ENCODE peak calls at places on chromosomes 13 and 19, in nine cellular contexts. One of them, this sample, is unnamed.

GRCh38 chr19:14383898-14384669 is 2.8 kb downstream of the ADGRE5 start:
- DNase-seq in endothelial cell of umbilical vein: no peak
- DNase-seq in body of pancreas: peak; percentile 45
- DNase-seq in fibroblast of lung: peak; percentile 49
- DNase-seq in cardiac muscle cell: no peak
- DNase-seq in foreskin keratinocyte: no peak
- DNase-seq in gastrocnemius medialis: peak; percentile 47
- DNase-seq in HCT116: no peak
- DNase-seq in ascending aorta: no peak
- DNase-seq in this sample: no peak

GRCh38 chr13:64688893-64689677 is 2541.1 kb downstream of the PCDH9 start:
- DNase-seq in endothelial cell of umbilical vein: no peak
- DNase-seq in body of pancreas: no peak
- DNase-seq in fibroblast of lung: peak; percentile 36
- DNase-seq in cardiac muscle cell: no peak
- DNase-seq in foreskin keratinocyte: peak; percentile 94
- DNase-seq in gastrocnemius medialis: no peak
- DNase-seq in HCT116: no peak
- DNase-seq in ascending aorta: no peak
- DNase-seq in this sample: no peak

GRCh38 chr13:94435604-94436226 is 43.8 kb downstream of the DCT start:
- DNase-seq in endothelial cell of umbilical vein: peak; percentile 43
- DNase-seq in body of pancreas: no peak
- DNase-seq in fibroblast of lung: peak; percentile 80
- DNase-seq in cardiac muscle cell: peak; percentile 57
- DNase-seq in foreskin keratinocyte: peak; percentile 39
- DNase-seq in gastrocnemius medialis: no peak
- DNase-seq in HCT116: peak; percentile 34
- DNase-seq in ascending aorta: no peak
- DNase-seq in this sample: no peak

GRCh38 chr13:79548886-79549285 is 67.9 kb downstream of the NDFIP2 start:
- DNase-seq in endothelial cell of umbilical vein: peak; percentile 50
- DNase-seq in body of pancreas: no peak
- DNase-seq in fibroblast of lung: peak; percentile 47
- DNase-seq in cardiac muscle cell: no peak
- DNase-seq in foreskin keratinocyte: peak; percentile 30
- DNase-seq in gastrocnemius medialis: no peak
- DNase-seq in HCT116: no peak
- DNase-seq in ascending aorta: no peak
- DNase-seq in this sample: no peak

GRCh38 chr13:32001392-32001768 is 30.2 kb upstream of the FRY start:
- DNase-seq in endothelial cell of umbilical vein: peak; percentile 46
- DNase-seq in body of pancreas: peak; percentile 79
- DNase-seq in fibroblast of lung: peak; percentile 54
- DNase-seq in cardiac muscle cell: peak; percentile 32
- DNase-seq in foreskin keratinocyte: peak; percentile 44
- DNase-seq in gastrocnemius medialis: no peak
- DNase-seq in HCT116: peak; percentile 22
- DNase-seq in ascending aorta: no peak
- DNase-seq in this sample: peak; percentile 24

GRCh38 chr13:73765651-73766384 is 368.4 kb downstream of the KLF12 start:
- DNase-seq in endothelial cell of umbilical vein: peak; percentile 95
- DNase-seq in body of pancreas: peak; percentile 87
- DNase-seq in fibroblast of lung: peak; percentile 74
- DNase-seq in cardiac muscle cell: peak; percentile 93
- DNase-seq in foreskin keratinocyte: peak; percentile 17
- DNase-seq in gastrocnemius medialis: peak; percentile 62
- DNase-seq in HCT116: no peak
- DNase-seq in ascending aorta: peak; percentile 75
- DNase-seq in this sample: peak; percentile 80

GRCh38 chr13:40572961-40573360 is 93.5 kb downstream of the FOXO1 start:
- DNase-seq in endothelial cell of umbilical vein: no peak
- DNase-seq in body of pancreas: no peak
- DNase-seq in fibroblast of lung: no peak
- DNase-seq in cardiac muscle cell: no peak
- DNase-seq in foreskin keratinocyte: no peak
- DNase-seq in gastrocnemius medialis: no peak
- DNase-seq in HCT116: no peak
- DNase-seq in ascending aorta: no peak
- DNase-seq in this sample: no peak

GRCh38 chr13:34153428-34154180 is 335.7 kb downstream of the RFC3 start:
- DNase-seq in endothelial cell of umbilical vein: peak; percentile 62
- DNase-seq in body of pancreas: no peak
- DNase-seq in fibroblast of lung: no peak
- DNase-seq in cardiac muscle cell: peak; percentile 30
- DNase-seq in foreskin keratinocyte: no peak
- DNase-seq in gastrocnemius medialis: no peak
- DNase-seq in HCT116: no peak
- DNase-seq in ascending aorta: no peak
- DNase-seq in this sample: peak; percentile 10

GRCh38 chr13:21465710-21466160 is 6.6 kb upstream of the ZDHHC20 start:
- DNase-seq in endothelial cell of umbilical vein: no peak
- DNase-seq in body of pancreas: peak; percentile 31
- DNase-seq in fibroblast of lung: no peak
- DNase-seq in cardiac muscle cell: no peak
- DNase-seq in foreskin keratinocyte: no peak
- DNase-seq in gastrocnemius medialis: no peak
- DNase-seq in HCT116: no peak
- DNase-seq in ascending aorta: no peak
- DNase-seq in this sample: no peak

GRCh38 chr13:59677966-59678814 is 485.5 kb downstream of the DIAPH3 start:
- DNase-seq in endothelial cell of umbilical vein: peak; percentile 79
- DNase-seq in body of pancreas: peak; percentile 50
- DNase-seq in fibroblast of lung: peak; percentile 83
- DNase-seq in cardiac muscle cell: peak; percentile 64
- DNase-seq in foreskin keratinocyte: peak; percentile 28
- DNase-seq in gastrocnemius medialis: no peak
- DNase-seq in HCT116: peak; percentile 29
- DNase-seq in ascending aorta: no peak
- DNase-seq in this sample: no peak

GRCh38 chr13:35833571-35834305 is 297.4 kb downstream of the DCLK1 start:
- DNase-seq in endothelial cell of umbilical vein: no peak
- DNase-seq in body of pancreas: no peak
- DNase-seq in fibroblast of lung: no peak
- DNase-seq in cardiac muscle cell: no peak
- DNase-seq in foreskin keratinocyte: no peak
- DNase-seq in gastrocnemius medialis: no peak
- DNase-seq in HCT116: no peak
- DNase-seq in ascending aorta: no peak
- DNase-seq in this sample: no peak

GRCh38 chr19:23823952-23824389 is 65.3 kb upstream of the ZNF681 start:
- DNase-seq in endothelial cell of umbilical vein: no peak
- DNase-seq in body of pancreas: no peak
- DNase-seq in fibroblast of lung: peak; percentile 3
- DNase-seq in cardiac muscle cell: peak; percentile 4
- DNase-seq in foreskin keratinocyte: no peak
- DNase-seq in gastrocnemius medialis: no peak
- DNase-seq in HCT116: no peak
- DNase-seq in ascending aorta: no peak
- DNase-seq in this sample: no peak

GRCh38 chr19:3387645-3388589 is 21.5 kb downstream of the NFIC start:
- DNase-seq in endothelial cell of umbilical vein: peak; percentile 68
- DNase-seq in body of pancreas: peak; percentile 95
- DNase-seq in fibroblast of lung: peak; percentile 85
- DNase-seq in cardiac muscle cell: no peak
- DNase-seq in foreskin keratinocyte: peak; percentile 47
- DNase-seq in gastrocnemius medialis: peak; percentile 98
- DNase-seq in HCT116: no peak
- DNase-seq in ascending aorta: peak; percentile 92
- DNase-seq in this sample: peak; percentile 88

GRCh38 chr13:30713133-30713532 is 22.2 kb upstream of the ALOX5AP start:
- DNase-seq in endothelial cell of umbilical vein: peak; percentile 29
- DNase-seq in body of pancreas: peak; percentile 70
- DNase-seq in fibroblast of lung: no peak
- DNase-seq in cardiac muscle cell: no peak
- DNase-seq in foreskin keratinocyte: no peak
- DNase-seq in gastrocnemius medialis: peak; percentile 29
- DNase-seq in HCT116: no peak
- DNase-seq in ascending aorta: peak; percentile 69
- DNase-seq in this sample: no peak

GRCh38 chr19:30334841-30335240 is 37.3 kb upstream of the ZNF536 start:
- DNase-seq in endothelial cell of umbilical vein: no peak
- DNase-seq in body of pancreas: no peak
- DNase-seq in fibroblast of lung: no peak
- DNase-seq in cardiac muscle cell: no peak
- DNase-seq in foreskin keratinocyte: no peak
- DNase-seq in gastrocnemius medialis: no peak
- DNase-seq in HCT116: no peak
- DNase-seq in ascending aorta: no peak
- DNase-seq in this sample: no peak

GRCh38 chr19:47508721-47509120 is 6.1 kb downstream of the NAPA start:
- DNase-seq in endothelial cell of umbilical vein: no peak
- DNase-seq in body of pancreas: no peak
- DNase-seq in fibroblast of lung: no peak
- DNase-seq in cardiac muscle cell: no peak
- DNase-seq in foreskin keratinocyte: no peak
- DNase-seq in gastrocnemius medialis: no peak
- DNase-seq in HCT116: no peak
- DNase-seq in ascending aorta: no peak
- DNase-seq in this sample: no peak
- H3K27ac ChIP-seq in endothelial cell of umbilical vein: no peak overlapping the region
- H3K27ac ChIP-seq in body of pancreas: peak overlapping the region; percentile 66
- H3K27ac ChIP-seq in fibroblast of lung: no peak overlapping the region
- H3K27ac ChIP-seq in cardiac muscle cell: no peak overlapping the region
- H3K27ac ChIP-seq in foreskin keratinocyte: no peak overlapping the region
- H3K27ac ChIP-seq in gastrocnemius medialis: peak overlapping the region; percentile 99
- H3K27ac ChIP-seq in HCT116: no peak overlapping the region
- H3K27ac ChIP-seq in ascending aorta: peak overlapping the region; percentile 47
- H3K27ac ChIP-seq in this sample: no peak overlapping the region

GRCh38 chr19:18735752-18736151 is 52.3 kb downstream of the CRTC1 start:
- DNase-seq in endothelial cell of umbilical vein: no peak
- DNase-seq in body of pancreas: no peak
- DNase-seq in fibroblast of lung: no peak
- DNase-seq in cardiac muscle cell: no peak
- DNase-seq in foreskin keratinocyte: no peak
- DNase-seq in gastrocnemius medialis: no peak
- DNase-seq in HCT116: no peak
- DNase-seq in ascending aorta: no peak
- DNase-seq in this sample: no peak
- H3K4me1 ChIP-seq in endothelial cell of umbilical vein: no peaks in the 10 kb centered on the region
- H3K4me1 ChIP-seq in body of pancreas: peaks cover 32% of the 10 kb centered on the region
- H3K4me1 ChIP-seq in fibroblast of lung: peaks cover 8% of the 10 kb centered on the region
- H3K4me1 ChIP-seq in cardiac muscle cell: peaks cover 22% of the 10 kb centered on the region
- H3K4me1 ChIP-seq in foreskin keratinocyte: no peaks in the 10 kb centered on the region
- H3K4me1 ChIP-seq in gastrocnemius medialis: no peaks in the 10 kb centered on the region
- H3K4me1 ChIP-seq in HCT116: peaks cover 12% of the 10 kb centered on the region
- H3K4me1 ChIP-seq in ascending aorta: no peaks in the 10 kb centered on the region
- H3K4me1 ChIP-seq in this sample: peaks cover 13% of the 10 kb centered on the region

GRCh38 chr19:51200071-51200470 is 24.8 kb upstream of the CD33 start:
- DNase-seq in endothelial cell of umbilical vein: no peak
- DNase-seq in body of pancreas: no peak
- DNase-seq in fibroblast of lung: no peak
- DNase-seq in cardiac muscle cell: no peak
- DNase-seq in foreskin keratinocyte: no peak
- DNase-seq in gastrocnemius medialis: no peak
- DNase-seq in HCT116: no peak
- DNase-seq in ascending aorta: no peak
- DNase-seq in this sample: no peak
- H3K27ac ChIP-seq in endothelial cell of umbilical vein: no peak overlapping the region
- H3K27ac ChIP-seq in body of pancreas: no peak overlapping the region
- H3K27ac ChIP-seq in fibroblast of lung: no peak overlapping the region
- H3K27ac ChIP-seq in cardiac muscle cell: no peak overlapping the region
- H3K27ac ChIP-seq in foreskin keratinocyte: no peak overlapping the region
- H3K27ac ChIP-seq in gastrocnemius medialis: no peak overlapping the region
- H3K27ac ChIP-seq in HCT116: no peak overlapping the region
- H3K27ac ChIP-seq in ascending aorta: no peak overlapping the region
- H3K27ac ChIP-seq in this sample: no peak overlapping the region

GRCh38 chr19:6235031-6235951 is 44.5 kb downstream of the MLLT1 start:
- DNase-seq in endothelial cell of umbilical vein: no peak
- DNase-seq in body of pancreas: no peak
- DNase-seq in fibroblast of lung: no peak
- DNase-seq in cardiac muscle cell: no peak
- DNase-seq in foreskin keratinocyte: no peak
- DNase-seq in gastrocnemius medialis: no peak
- DNase-seq in HCT116: no peak
- DNase-seq in ascending aorta: no peak
- DNase-seq in this sample: no peak

GRCh38 chr19:6238256-6238642 is 41.5 kb downstream of the MLLT1 start:
- DNase-seq in endothelial cell of umbilical vein: peak; percentile 98
- DNase-seq in body of pancreas: no peak
- DNase-seq in fibroblast of lung: no peak
- DNase-seq in cardiac muscle cell: no peak
- DNase-seq in foreskin keratinocyte: no peak
- DNase-seq in gastrocnemius medialis: no peak
- DNase-seq in HCT116: no peak
- DNase-seq in ascending aorta: no peak
- DNase-seq in this sample: no peak

GRCh38 chr19:6234527-6234926 is 45.2 kb downstream of the MLLT1 start:
- DNase-seq in endothelial cell of umbilical vein: no peak
- DNase-seq in body of pancreas: no peak
- DNase-seq in fibroblast of lung: no peak
- DNase-seq in cardiac muscle cell: no peak
- DNase-seq in foreskin keratinocyte: no peak
- DNase-seq in gastrocnemius medialis: no peak
- DNase-seq in HCT116: no peak
- DNase-seq in ascending aorta: no peak
- DNase-seq in this sample: no peak

GRCh38 chr19:6238643-6239281 is 41.0 kb downstream of the MLLT1 start:
- DNase-seq in endothelial cell of umbilical vein: no peak
- DNase-seq in body of pancreas: no peak
- DNase-seq in fibroblast of lung: peak; percentile 64
- DNase-seq in cardiac muscle cell: no peak
- DNase-seq in foreskin keratinocyte: no peak
- DNase-seq in gastrocnemius medialis: peak; percentile 88
- DNase-seq in HCT116: no peak
- DNase-seq in ascending aorta: no peak
- DNase-seq in this sample: peak; percentile 53

DNA sequence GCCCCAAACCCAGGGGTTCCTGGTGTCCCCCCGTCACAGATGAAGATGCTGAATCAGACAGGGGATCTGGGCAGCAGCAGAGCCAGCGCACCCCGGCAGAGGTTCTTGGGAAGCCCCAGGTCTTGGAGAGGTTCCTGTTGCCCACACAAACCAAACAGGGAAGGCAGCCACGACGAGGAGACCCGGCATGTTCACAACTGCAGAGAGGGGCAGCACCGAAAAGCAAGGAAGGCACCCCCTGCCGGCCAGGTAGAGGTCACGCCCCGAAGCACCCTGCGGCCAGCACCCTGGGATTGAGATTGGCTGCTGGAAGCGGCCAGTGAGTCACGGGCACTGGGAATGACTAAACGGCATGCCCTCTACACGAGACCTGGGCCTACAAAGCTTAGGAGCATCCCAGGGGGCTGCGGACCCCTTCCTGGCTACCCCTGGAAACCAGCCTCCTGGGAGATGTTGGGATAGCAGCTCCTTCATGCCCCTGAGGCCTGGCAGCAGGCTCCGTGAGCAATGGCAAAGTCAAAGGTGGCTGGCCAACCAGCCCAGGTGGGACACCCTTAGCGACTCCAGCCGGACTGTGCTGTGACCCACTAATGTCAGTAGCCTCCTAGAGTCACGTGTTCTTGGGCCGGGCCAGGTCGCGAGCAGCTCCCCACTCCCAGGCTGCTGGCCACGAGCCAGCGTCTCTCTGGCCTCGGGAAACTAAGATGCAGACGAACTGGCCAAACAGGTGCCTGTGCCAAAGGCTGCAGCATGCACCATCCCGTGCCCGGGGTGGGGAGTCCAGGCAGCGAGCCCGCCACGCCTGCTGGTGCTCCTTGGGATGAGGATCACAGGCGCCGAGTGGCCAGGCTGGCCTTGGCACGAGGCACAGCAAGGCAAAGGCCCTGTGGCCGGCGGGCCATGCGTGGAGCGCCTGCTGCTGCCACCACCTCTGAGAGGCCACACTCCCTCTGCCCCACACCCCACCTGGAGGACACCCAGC is 43.2 kb downstream of the MLLT1 start:
- DNase-seq in endothelial cell of umbilical vein: peak; percentile 42
- DNase-seq in body of pancreas: peak; percentile 95
- DNase-seq in fibroblast of lung: no peak
- DNase-seq in cardiac muscle cell: no peak
- DNase-seq in foreskin keratinocyte: no peak
- DNase-seq in gastrocnemius medialis: peak; percentile 41
- DNase-seq in HCT116: no peak
- DNase-seq in ascending aorta: no peak
- DNase-seq in this sample: peak; percentile 55
- H3K4me1 ChIP-seq in endothelial cell of umbilical vein: peaks cover 57% of the 10 kb centered on the region
- H3K4me1 ChIP-seq in body of pancreas: peaks cover 69% of the 10 kb centered on the region
- H3K4me1 ChIP-seq in fibroblast of lung: peaks cover 38% of the 10 kb centered on the region
- H3K4me1 ChIP-seq in cardiac muscle cell: peaks cover 18% of the 10 kb centered on the region
- H3K4me1 ChIP-seq in foreskin keratinocyte: peaks cover 24% of the 10 kb centered on the region
- H3K4me1 ChIP-seq in gastrocnemius medialis: peaks cover 84% of the 10 kb centered on the region
- H3K4me1 ChIP-seq in HCT116: peaks cover 8% of the 10 kb centered on the region
- H3K4me1 ChIP-seq in ascending aorta: peaks cover 21% of the 10 kb centered on the region
- H3K4me1 ChIP-seq in this sample: peaks cover 83% of the 10 kb centered on the region